ENCODE peak calls at places on chromosomes 6 and 20, in nine cellular contexts. M is NCI-H510A; W is A172; G is effector CD4-positive, alpha-beta T cell; P is heart right ventricle; A is NCI-H2029 treated with DMSO at 0.1 percent for 48 hours; D is T-helper 17 cell; K is KBM-7; X is cerebellum. Z is an unnamed sample.

GRCh38 chr6:125002090-125002741 is 40.0 kb downstream of the RNF217 start:
- DNase-seq in G (no peak), K (no peak), X (no peak), P (no peak), M (no peak), D (no peak), A (no peak), W (no peak), Z (no peak)

GRCh38 chr20:34322267-34323105 is 19.3 kb upstream of the AHCY start:
- DNase-seq in W (no peak), K (no peak), M (no peak), A (no peak), X (no peak), G (no peak), P (no peak), D (no peak), Z (no peak)

GRCh38 chr20:61459266-61459665 is 207.2 kb downstream of the CDH4 start:
- DNase-seq in D (no peak), P (no peak), W (no peak), A (no peak), X (no peak), G (no peak), M (no peak), K (no peak), Z (no peak)

GRCh38 chr20:4869290-4870193 is 131.8 kb downstream of the SLC23A2 start:
- DNase-seq in P (no peak), D (no peak), A (peak; percentile 64), M (peak; percentile 37), K (no peak), G (no peak), W (peak; percentile 56), X (no peak), Z (no peak)

GRCh38 chr6:168674595-168674994 is 233.6 kb downstream of the SMOC2 start:
- DNase-seq in M (no peak), G (no peak), K (no peak), X (no peak), A (no peak), D (no peak), W (no peak), P (no peak), Z (no peak)

GRCh38 chr6:13412639-13413465 is 74.5 kb downstream of the GFOD1 start:
- DNase-seq in M (peak; percentile 53), G (no peak), X (no peak), W (no peak), P (no peak), K (no peak), A (peak; percentile 96), D (no peak), Z (no peak)

GRCh38 chr20:38435555-38435939 is 419 bp upstream of the SNHG17 start:
- DNase-seq in A (no peak), K (no peak), P (no peak), W (peak; percentile 32), G (no peak), D (no peak), X (no peak), M (no peak), Z (no peak)

GRCh38 chr6:26202811-26203583 is 115.8 kb downstream of the HFE start:
- DNase-seq in P (no peak), A (no peak), W (no peak), M (no peak), D (no peak), K (no peak), X (no peak), G (no peak), Z (no peak)

GRCh38 chr6:108117427-108118358 is 43.2 kb upstream of the OSTM1 start:
- DNase-seq in K (no peak), M (no peak), X (no peak), G (no peak), D (no peak), A (no peak), W (no peak), P (no peak), Z (no peak)

GRCh38 chr20:24981750-24982149 is 10.8 kb downstream of the APMAP start:
- DNase-seq in D (no peak), G (no peak), X (no peak), P (no peak), W (no peak), A (no peak), K (no peak), M (no peak), Z (peak; percentile 40)

GRCh38 chr6:156450421-156450820 is 326.8 kb upstream of the ARID1B start:
- DNase-seq in K (no peak), X (no peak), W (no peak), D (no peak), G (no peak), A (no peak), M (no peak), P (no peak), Z (no peak)

GRCh38 chr20:19974621-19975435 is 42.3 kb upstream of the NAA20 start:
- DNase-seq in M (peak; percentile 38), P (peak; percentile 93), D (no peak), A (peak; percentile 78), X (peak; percentile 59), K (no peak), G (no peak), W (peak; percentile 65), Z (peak; percentile 81)

GRCh38 chr6:16031278-16031981 is 97.5 kb upstream of the MYLIP start:
- DNase-seq in G (no peak), A (no peak), W (no peak), K (peak; percentile 74), M (no peak), P (no peak), D (no peak), X (no peak), Z (no peak)

GRCh38 chr6:116268589-116269293 is 11.0 kb downstream of the TSPYL1 start:
- DNase-seq in X (peak; percentile 51), K (peak; percentile 81), M (no peak), A (peak; percentile 100), W (peak; percentile 71), G (no peak), P (no peak), D (no peak), Z (no peak)

GRCh38 chr6:82249381-82250253 is 2.1 kb upstream of the IBTK start:
- DNase-seq in M (no peak), K (no peak), G (no peak), X (no peak), A (no peak), P (no peak), W (no peak), D (no peak), Z (no peak)

GRCh38 chr6:142872376-142872775 is 72.6 kb downstream of the HIVEP2 start:
- DNase-seq in A (no peak), D (no peak), P (no peak), W (peak; percentile 33), M (no peak), X (no peak), G (no peak), K (no peak), Z (no peak)